ENCODE peak calls at places on chromosome 11, in seven cellular contexts. K, P, X, T, M, Q and C are unnamed samples.

GRCh38 chr11:65133724-65134123 is 595 bp downstream of the SYVN1 start:
- DNase-seq in K (peak; percentile 75), M (no peak), P (no peak), Q (no peak), T (no peak), X (no peak), C (no peak)

GRCh38 chr11:108620958-108621772 is 27.6 kb upstream of the EXPH5 start:
- DNase-seq in Q (no peak), T (no peak), P (no peak), X (peak; percentile 8), K (no peak), M (no peak), C (no peak)

GRCh38 chr11:75851203-75851602 is 36.2 kb downstream of the UVRAG start:
- DNase-seq in K (no peak), P (no peak), Q (no peak), T (no peak), M (no peak), X (peak; percentile 6), C (no peak)

GRCh38 chr11:70491696-70492472 is 93.6 kb downstream of the CTTN start:
- DNase-seq in K (no peak), M (no peak), P (no peak), X (no peak), Q (no peak), T (no peak), C (no peak)

GRCh38 chr11:72719551-72719950 is 32.7 kb downstream of the ARAP1 start:
- DNase-seq in K (no peak), Q (no peak), X (no peak), M (no peak), T (no peak), P (no peak), C (no peak)

GRCh38 chr11:72771507-72771906 is 19.3 kb upstream of the ARAP1 start:
- DNase-seq in Q (no peak), T (no peak), X (no peak), K (no peak), P (no peak), M (no peak), C (no peak)

GRCh38 chr11:120867531-120867930 is 156.4 kb upstream of the TBCEL start:
- DNase-seq in T (no peak), K (no peak), X (no peak), M (no peak), Q (no peak), P (no peak), C (no peak)

GRCh38 chr11:21814169-21814568 is 378.7 kb upstream of the ANO5 start:
- DNase-seq in M (no peak), T (no peak), Q (no peak), K (no peak), X (peak; percentile 18), P (no peak), C (no peak)

GRCh38 chr11:65911682-65912568 is 6.9 kb downstream of the C11orf68 start:
- DNase-seq in P (no peak), T (peak; percentile 58), M (no peak), K (peak; percentile 80), Q (no peak), X (peak; percentile 90), C (peak; percentile 41)